ENCODE peak calls at places on chromosome 7, in five cellular contexts. R, K, D, T and B are unnamed samples.

GRCh38 chr7:97639036-97639435 is 92.8 kb upstream of the TAC1 start:
- DNase-seq in R (no peak), K (no peak), D (no peak), T (no peak), B (no peak)

GRCh38 chr7:106679153-106679931 is 18.4 kb upstream of the CCDC71L start:
- DNase-seq in R (peak; percentile 22), K (no peak), D (no peak), T (no peak), B (no peak)

GRCh38 chr7:104956753-104957450 is 57.1 kb upstream of the KMT2E start:
- DNase-seq in R (peak; percentile 75), K (no peak), D (peak; percentile 14), T (no peak), B (no peak)

GRCh38 chr7:124671976-124672375 is 93.6 kb downstream of the GPR37 start:
- DNase-seq in R (no peak), K (no peak), D (no peak), T (no peak), B (no peak)

GRCh38 chr7:78363866-78364265 is 565.3 kb downstream of the PHTF2 start:
- DNase-seq in R (no peak), K (no peak), D (no peak), T (no peak), B (no peak)

GRCh38 chr7:10300557-10300956 is 673.1 kb upstream of the PHF14 start:
- DNase-seq in R (no peak), K (no peak), D (no peak), T (no peak), B (no peak)

GRCh38 chr7:141584935-141585334 is 33.7 kb downstream of the AGK start:
- DNase-seq in R (no peak), K (no peak), D (no peak), T (no peak), B (no peak)

GRCh38 chr7:97346349-97346748 is 228.9 kb downstream of the SDHAF3 start:
- DNase-seq in R (no peak), K (no peak), D (no peak), T (no peak), B (no peak)

GRCh38 chr7:104758504-104758903 is 255.5 kb upstream of the KMT2E start:
- DNase-seq in R (no peak), K (no peak), D (no peak), T (no peak), B (no peak)

GRCh38 chr7:31549621-31550020 is 35.7 kb downstream of the ITPRID1 start:
- DNase-seq in R (no peak), K (no peak), D (no peak), T (no peak), B (no peak)

GRCh38 chr7:155232911-155233702 is 64.6 kb upstream of the INSIG1 start:
- DNase-seq in R (peak; percentile 34), K (no peak), D (no peak), T (no peak), B (no peak)

GRCh38 chr7:128703605-128704004 is 31.5 kb downstream of the GARIN1A start:
- DNase-seq in R (no peak), K (no peak), D (no peak), T (no peak), B (no peak)

GRCh38 chr7:1058821-1059199 is 14.5 kb downstream of the GPR146 start:
- DNase-seq in R (no peak), K (no peak), D (peak; percentile 23), T (no peak), B (no peak)

GRCh38 chr7:44448922-44449321 is 41.5 kb downstream of the NUDCD3 start:
- DNase-seq in R (no peak), K (no peak), D (no peak), T (no peak), B (no peak)

GRCh38 chr7:135672560-135673359 is 10.4 kb downstream of the STMP1 start:
- DNase-seq in R (peak; percentile 64), K (no peak), D (no peak), T (no peak), B (peak; percentile 66)

GRCh38 chr7:76393116-76394031 is 16.1 kb downstream of the SSC4D start:
- DNase-seq in R (peak; percentile 99), K (peak; percentile 86), D (peak; percentile 80), T (peak; percentile 94), B (peak; percentile 85)

GRCh38 chr7:112400141-112400540 is 50.1 kb upstream of the IFRD1 start:
- DNase-seq in R (no peak), K (no peak), D (no peak), T (no peak), B (no peak)

GRCh38 chr7:92242972-92243371 is 2.7 kb downstream of the KRIT1 start:
- DNase-seq in R (no peak), K (no peak), D (no peak), T (no peak), B (no peak)

GRCh38 chr7:51139796-51140195 is 176.8 kb downstream of the COBL start:
- DNase-seq in R (no peak), K (no peak), D (no peak), T (peak; percentile 58), B (no peak)

GRCh38 chr7:94913391-94913790 is 6.0 kb downstream of the PPP1R9A start:
- DNase-seq in R (no peak), K (no peak), D (no peak), T (no peak), B (no peak)

GRCh38 chr7:38382627-38383026 is 109.2 kb upstream of the TARP start:
- DNase-seq in R (no peak), K (no peak), D (no peak), T (no peak), B (peak; percentile 29)

GRCh38 chr7:94466516-94466915 is 43.1 kb upstream of the CASD1 start:
- DNase-seq in R (no peak), K (no peak), D (no peak), T (no peak), B (no peak)

GRCh38 chr7:69769826-69770225 is 171.6 kb downstream of the AUTS2 start:
- DNase-seq in R (no peak), K (no peak), D (no peak), T (no peak), B (no peak)

GRCh38 chr7:118153551-118154177 is 30.3 kb upstream of the LSM8 start:
- DNase-seq in R (peak; percentile 1), K (no peak), D (peak; percentile 21), T (no peak), B (peak; percentile 11)

GRCh38 chr7:74039337-74039736 is 11.4 kb downstream of the ELN start:
- DNase-seq in R (no peak), K (peak; percentile 34), D (no peak), T (no peak), B (no peak)

GRCh38 chr7:114934758-114935157 is 12.9 kb downstream of the MDFIC start:
- DNase-seq in R (no peak), K (no peak), D (no peak), T (no peak), B (no peak)